ENCODE peak calls at places on chromosomes 4 and X, in eight cellular contexts. K is hepatocyte, A is HCT116, G is OCI-LY7, H is neural progenitor cell, Z is SK-N-SH, N is MM.1S, L is GM23338. O is an unnamed sample. For H3K4me1, the result is how much of the 10 kb centered on the place peaks cover.

GRCh38 chr4:129708776-129709175 is 612.8 kb downstream of the C4orf33 start:
- DNase-seq in L (peak), N (no peak), G (no peak), A (no peak), Z (no peak), H (no peak), K (no peak), O (no peak)

GRCh38 chrX:21700289-21700688 is 42.2 kb upstream of the KLHL34 start:
- DNase-seq in H (no peak), G (no peak), A (no peak), L (no peak), N (no peak), K (no peak), Z (no peak), O (no peak)

GRCh38 chr4:61772116-61772515 is 572.0 kb downstream of the ADGRL3 start:
- DNase-seq in H (no peak), A (no peak), G (no peak), N (no peak), Z (no peak), K (no peak), L (no peak), O (no peak)

GRCh38 chrX:2715066-2715600 is 24.0 kb downstream of the CD99 start:
- DNase-seq in G (no peak), A (no peak), Z (no peak), L (no peak), H (no peak), K (no peak), N (no peak), O (no peak)

GRCh38 chrX:9935436-9935835 is 31.7 kb upstream of the CLDN34 start:
- DNase-seq in L (no peak), H (no peak), K (no peak), G (no peak), A (no peak), N (no peak), Z (no peak), O (no peak)

GRCh38 chrX:43949669-43950068 is 23.5 kb downstream of the NDP start:
- DNase-seq in N (no peak), G (peak), Z (no peak), H (peak), A (peak), K (peak), L (peak), O (peak)

GRCh38 chr4:184123009-184123408 is 94.7 kb downstream of the ENPP6 start:
- DNase-seq in L (no peak), G (no peak), N (no peak), K (no peak), A (no peak), H (no peak), Z (no peak), O (no peak)

GRCh38 chr4:48047896-48048295 is 31.3 kb downstream of the NIPAL1 start:
- DNase-seq in L (no peak), G (peak), K (no peak), H (no peak), Z (peak), N (no peak), A (no peak), O (no peak)

GRCh38 chrX:3815896-3816664 is 102.6 kb upstream of the PRKX start:
- DNase-seq in K (peak), L (peak), G (peak), A (peak), N (peak), Z (peak), H (peak), O (peak)

GRCh38 chr4:93759506-93759905 is 69.0 kb upstream of the ATOH1 start:
- DNase-seq in K (peak), A (no peak), Z (no peak), H (no peak), L (no peak), N (no peak), G (no peak), O (peak)

GRCh38 chrX:35122756-35123155 is 180.2 kb downstream of the FAM47B start:
- DNase-seq in N (no peak), A (no peak), K (no peak), L (no peak), G (no peak), H (no peak), Z (no peak), O (no peak)

GRCh38 chrX:78493180-78493579 is 165.8 kb upstream of the CYSLTR1 start:
- DNase-seq in N (peak), Z (no peak), H (no peak), L (no peak), G (no peak), K (no peak), A (no peak), O (no peak)

GRCh38 chrX:34560180-34560579 is 96.9 kb downstream of the TMEM47 start:
- DNase-seq in N (no peak), G (no peak), K (no peak), H (no peak), L (peak), A (no peak), Z (no peak), O (no peak)

GRCh38 chrX:48470833-48471118 is 716 bp upstream of the SLC38A5 start:
- DNase-seq in N (no peak), K (no peak), G (no peak), A (no peak), L (no peak), Z (no peak), H (no peak), O (no peak)

GRCh38 chr4:52891743-52892142 is 29.6 kb downstream of the RASL11B start:
- DNase-seq in N (no peak), G (no peak), Z (no peak), H (no peak), K (no peak), A (no peak), L (no peak), O (no peak)

GRCh38 chrX:40290519-40290918 is 192.8 kb upstream of the BCOR start:
- DNase-seq in N (no peak), Z (no peak), K (no peak), G (no peak), L (no peak), H (no peak), A (no peak), O (no peak)

GRCh38 chr4:177380730-177381287 is 61.4 kb downstream of the AGA start:
- DNase-seq in G (peak), Z (peak), K (peak), L (peak), A (no peak), N (no peak), H (peak), O (no peak)

GRCh38 chrX:21666679-21667078 is 8.5 kb upstream of the KLHL34 start:
- DNase-seq in G (no peak), Z (no peak), A (no peak), L (no peak), K (no peak), H (no peak), N (no peak), O (peak)

GRCh38 chr4:128809477-128810330 is at the start of gene JADE1:
- DNase-seq in H (peak), A (peak), G (peak), Z (peak), L (peak), N (peak), K (peak), O (peak)

GRCh38 chrX:21176927-21177571 is 197.2 kb upstream of the CNKSR2 start:
- DNase-seq in A (no peak), H (no peak), L (no peak), G (no peak), K (peak), Z (no peak), N (no peak), O (peak)

GRCh38 chr4:107863850-107864371 is 39.2 kb downstream of the SGMS2 start:
- DNase-seq in N (no peak), Z (no peak), H (no peak), A (peak), K (peak), L (no peak), G (no peak), O (peak)

GRCh38 chr4:32268949-32269348 is 1548.8 kb downstream of the PCDH7 start:
- DNase-seq in N (no peak), L (no peak), H (no peak), A (peak), K (no peak), G (peak), Z (no peak), O (no peak)

GRCh38 chr4:184807797-184808718 is 17.7 kb downstream of the ACSL1 start:
- DNase-seq in H (peak), Z (no peak), G (no peak), L (peak), A (no peak), N (no peak), K (no peak), O (peak)

GRCh38 chrX:85928606-85929005 is 118.8 kb downstream of the CHM start:
- DNase-seq in N (no peak), Z (no peak), H (no peak), A (no peak), L (no peak), G (no peak), K (no peak), O (no peak)

GRCh38 chr4:117001077-117001476 is 84.3 kb downstream of the TRAM1L1 start:
- DNase-seq in K (peak), N (no peak), A (no peak), L (no peak), Z (no peak), H (peak), G (no peak), O (no peak)

GRCh38 chrX:71998836-71999509 is 88.3 kb downstream of the NHSL2 start:
- DNase-seq in H (peak), Z (peak), N (peak), K (no peak), L (peak), A (peak), G (peak), O (peak)

GRCh38 chr4:182825786-182826185 is 91.4 kb downstream of the DCTD start:
- DNase-seq in A (no peak), Z (no peak), H (no peak), N (no peak), K (no peak), L (no peak), G (no peak), O (no peak)

GRCh38 chrX:45445745-45446412 is 245.2 kb upstream of the DIPK2B start:
- DNase-seq in N (no peak), K (peak), H (no peak), G (no peak), Z (no peak), A (peak), L (no peak), O (peak)

GRCh38 chr4:143782521-143782920 is 82.0 kb upstream of the FREM3 start:
- DNase-seq in L (no peak), H (no peak), G (no peak), Z (no peak), K (no peak), N (no peak), A (no peak), O (peak)

GRCh38 chr4:137263206-137263605 is 269.1 kb downstream of the PCDH18 start:
- DNase-seq in K (no peak), G (no peak), Z (no peak), A (no peak), N (no peak), H (peak), L (no peak), O (no peak)

GRCh38 chrX:46500054-46500453 is 45.2 kb downstream of the ZNF674 start:
- DNase-seq in A (no peak), G (no peak), K (no peak), Z (no peak), N (no peak), H (no peak), L (no peak), O (peak)

GRCh38 chrX:100477949-100478348 is 67.9 kb upstream of the PCDH19 start:
- DNase-seq in K (no peak), G (no peak), A (no peak), Z (no peak), L (no peak), N (no peak), H (no peak), O (no peak)

GRCh38 chrX:119062750-119063374 is 9.9 kb upstream of the CT47C1 start:
- DNase-seq in N (no peak), G (no peak), K (no peak), L (peak), A (no peak), H (peak), Z (no peak), O (no peak)

GRCh38 chr4:150720973-150721518 is 139.1 kb downstream of the MAB21L2 start:
- DNase-seq in G (no peak), K (no peak), L (no peak), Z (no peak), H (no peak), A (no peak), N (peak), O (no peak)

GRCh38 chr4:39548425-39549067 is 21.3 kb upstream of the UGDH start:
- DNase-seq in H (no peak), G (no peak), A (no peak), K (no peak), Z (no peak), N (no peak), L (no peak), O (peak)

GRCh38 chr4:47668810-47669408 is 169.0 kb downstream of the CORIN start:
- DNase-seq in N (peak), G (peak), H (peak), L (peak), Z (peak), K (peak), A (peak), O (peak)

GRCh38 chrX:40068048-40068447 is 29.7 kb downstream of the BCOR start:
- DNase-seq in H (no peak), L (no peak), A (no peak), K (no peak), Z (no peak), N (no peak), G (no peak), O (peak)

GRCh38 chrX:47992093-47992375 is 11.8 kb downstream of the ZNF182 start:
- DNase-seq in L (no peak), K (no peak), Z (no peak), H (no peak), A (no peak), N (no peak), G (no peak), O (no peak)

GRCh38 chrX:107714196-107714811 is 61.3 kb downstream of the TSC22D3 start:
- DNase-seq in N (no peak), K (no peak), L (no peak), Z (no peak), G (no peak), H (no peak), A (no peak), O (peak)
- H3K4me1 ChIP-seq in N (under half), K (half or more), L (under half), Z (under half), G (half or more), H (under half), A (under half), O (half or more)

GRCh38 chr4:155696226-155696625 is 29.6 kb downstream of the GUCY1A1 start:
- DNase-seq in N (no peak), Z (no peak), G (no peak), A (no peak), H (no peak), L (no peak), K (no peak), O (no peak)
- H3K4me2 ChIP-seq in N (no peak), Z (no peak), G (no peak), A (no peak), H (no peak), L (no peak), K (no peak), O (no peak)

DNA sequence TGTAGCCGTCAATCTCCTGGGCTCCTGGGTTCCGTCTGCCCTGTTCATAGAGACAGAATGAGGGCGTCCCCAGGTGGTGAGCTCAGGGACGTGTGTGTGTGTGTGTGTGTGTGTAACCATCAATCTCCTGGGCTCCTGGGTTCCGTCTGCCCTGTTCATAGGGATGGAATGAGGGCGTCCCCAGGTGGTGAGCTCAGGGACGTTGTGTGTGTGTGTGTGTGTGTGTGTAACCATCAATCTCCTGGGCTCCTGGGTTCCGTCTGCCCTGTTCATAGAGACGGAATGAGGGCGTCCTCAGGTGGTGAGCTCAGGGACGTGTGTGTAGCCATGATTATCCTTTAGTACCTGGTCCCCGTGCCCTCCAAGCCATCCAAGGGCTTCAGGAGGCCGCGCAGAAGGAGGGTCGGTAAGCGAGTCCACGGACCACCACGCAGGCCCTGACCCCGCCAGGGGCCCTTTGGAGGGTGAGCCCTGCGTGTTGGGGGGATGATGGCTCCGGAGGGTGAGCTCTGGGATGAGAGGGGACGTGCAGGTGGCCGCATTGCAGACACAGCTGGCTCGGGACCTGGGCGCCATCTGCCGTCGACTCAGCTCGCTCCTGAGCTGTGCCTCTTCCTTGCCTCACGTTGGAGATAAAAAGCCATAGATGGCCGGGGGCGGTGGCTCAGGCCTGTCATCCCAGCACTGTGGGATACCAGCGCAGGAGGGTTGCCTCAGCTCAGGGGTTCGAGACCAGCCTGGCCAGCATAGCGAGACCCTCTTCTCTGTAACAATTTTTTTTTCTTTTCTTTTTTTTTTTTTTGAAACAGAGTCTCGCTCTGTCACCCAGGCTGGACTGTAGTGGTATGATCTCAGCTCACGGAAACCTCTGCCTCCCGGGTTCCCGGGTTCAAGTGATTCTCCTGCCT is 5.4 kb upstream of the GTPBP6 start:
- DNase-seq in N (peak), H (peak), G (peak), Z (peak), K (peak), L (peak), A (peak), O (peak)
- TF ChIP-seq EZH2phosphoT487 in N (no peak), H (no peak), G (no peak), Z (no peak), K (no peak), L (no peak), A (no peak), O (no peak)

GRCh38 chr4:173176010-173176409 is 7.4 kb downstream of the GALNT7 start:
- DNase-seq in Z (no peak), H (no peak), N (no peak), K (no peak), G (no peak), L (peak), A (no peak), O (no peak)

GRCh38 chr4:173171987-173172386 is 3.4 kb downstream of the GALNT7 start:
- DNase-seq in H (no peak), K (no peak), A (no peak), L (no peak), G (no peak), N (no peak), Z (no peak), O (no peak)

GRCh38 chr4:173171098-173171497 is 2.5 kb downstream of the GALNT7 start:
- DNase-seq in K (peak), N (no peak), H (peak), L (peak), A (no peak), G (peak), Z (peak), O (peak)

GRCh38 chr4:173177232-173177631 is 8.6 kb downstream of the GALNT7 start:
- DNase-seq in H (no peak), K (no peak), N (no peak), G (no peak), Z (no peak), L (no peak), A (no peak), O (no peak)

DNA sequence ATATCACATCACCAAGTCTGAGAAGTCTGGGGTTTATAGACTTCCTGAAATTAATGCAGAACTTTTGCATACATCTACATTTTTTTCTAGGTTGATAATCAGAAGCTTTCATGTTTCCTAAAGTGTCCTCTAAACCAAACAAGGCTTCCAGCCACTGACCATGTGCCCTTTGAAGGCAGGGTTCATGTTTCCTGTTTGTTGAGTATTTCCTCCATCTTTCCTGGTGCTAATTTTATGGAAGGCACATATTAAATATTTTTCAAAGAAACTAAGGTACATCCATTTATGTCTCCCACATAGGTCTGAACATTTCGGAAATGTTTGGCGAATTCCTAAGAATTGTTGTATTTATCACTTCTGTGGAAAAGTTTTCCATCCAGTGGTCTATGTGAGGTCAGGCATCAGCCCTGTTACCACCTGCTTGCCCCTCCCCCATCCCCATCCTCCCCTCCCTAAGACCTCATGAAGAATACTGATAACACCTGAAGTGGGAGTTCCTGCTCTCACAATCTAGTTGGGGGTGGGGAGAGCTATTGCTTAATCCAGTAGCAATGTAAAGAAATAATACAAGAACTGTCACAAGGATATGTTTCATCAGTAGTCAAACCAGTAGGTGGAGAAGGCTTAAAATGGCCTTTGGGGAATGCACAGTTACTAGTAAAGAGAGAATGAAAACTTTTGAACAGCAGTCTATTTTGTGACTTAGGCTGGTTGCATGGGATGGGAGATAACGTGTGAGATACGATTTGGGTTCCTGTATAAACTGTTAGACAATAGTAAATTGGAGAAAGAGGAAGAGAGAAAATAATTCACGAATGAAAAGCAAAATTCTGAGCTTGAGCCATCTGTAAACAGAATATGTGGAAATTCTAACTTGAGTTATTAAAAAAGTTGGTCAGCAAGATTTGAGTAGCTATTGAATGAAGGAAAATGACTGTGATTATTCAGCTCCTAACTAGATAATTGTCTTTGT is 5.9 kb downstream of the GALNT7 start:
- DNase-seq in Z (no peak), N (no peak), K (peak), A (no peak), G (peak), H (no peak), L (no peak), O (no peak)
- H3K4me1 ChIP-seq in Z (under half), N (under half), K (under half), A (under half), G (half or more), H (half or more), L (half or more), O (under half)

GRCh38 chr4:153530284-153530995 is 64.3 kb downstream of the TMEM131L start:
- DNase-seq in A (no peak), Z (no peak), H (no peak), G (no peak), K (no peak), L (no peak), N (no peak), O (no peak)

GRCh38 chr4:153533387-153533786 is 67.2 kb downstream of the TMEM131L start:
- DNase-seq in L (no peak), K (no peak), Z (no peak), G (no peak), A (no peak), H (no peak), N (no peak), O (peak)

GRCh38 chr4:153530996-153531375 is 64.8 kb downstream of the TMEM131L start:
- DNase-seq in A (no peak), N (no peak), H (no peak), K (no peak), Z (peak), G (no peak), L (no peak), O (no peak)

GRCh38 chr4:153532636-153533035 is 66.5 kb downstream of the TMEM131L start:
- DNase-seq in G (no peak), L (no peak), A (no peak), K (no peak), H (no peak), Z (no peak), N (no peak), O (no peak)

DNA sequence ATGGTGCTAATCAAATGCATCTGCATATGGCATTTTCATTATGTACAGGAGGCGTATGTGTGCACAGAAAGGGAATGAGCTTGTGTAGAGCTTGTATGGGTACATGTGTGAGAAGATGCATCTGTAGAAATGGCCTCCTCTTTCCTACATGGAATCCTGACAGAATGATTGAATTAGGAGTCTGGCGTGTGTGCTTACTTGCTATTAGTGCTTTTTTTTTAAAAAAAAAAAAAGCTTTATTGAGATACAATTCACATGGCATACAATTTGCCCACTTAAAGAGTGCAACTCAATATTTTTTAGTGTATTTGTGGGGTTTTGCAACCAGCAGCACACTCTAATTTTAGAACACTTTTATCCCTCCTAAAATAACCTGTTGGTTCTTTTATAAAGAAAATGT is 66.1 kb downstream of the TMEM131L start:
- DNase-seq in N (no peak), K (no peak), H (no peak), A (no peak), Z (peak), G (no peak), L (no peak), O (no peak)
- H3K4me2 ChIP-seq in N (no peak), K (no peak), H (no peak), A (no peak), Z (no peak), G (no peak), L (no peak), O (no peak)

O was measured in GM23248.